ENCODE peak calls at places on chromosomes 6 and 20, in five cellular contexts. Q, Z, C, V and E are unnamed samples.

GRCh38 chr20:31833130-31833930 is 12.1 kb downstream of the FOXS1 start:
- DNase-seq in Z (peak), Q (peak), V (peak), C (peak), E (peak)

GRCh38 chr6:149140137-149140909 is 177.2 kb upstream of the TAB2 start:
- DNase-seq in Z (no peak), C (no peak), Q (no peak), V (peak), E (no peak)

GRCh38 chr6:104486003-104486402 is 373.7 kb downstream of the HACE1 start:
- DNase-seq in V (no peak), C (no peak), Z (no peak), Q (peak), E (no peak)

GRCh38 chr6:159978291-159979135 is 9.6 kb downstream of the IGF2R start:
- DNase-seq in Z (no peak), Q (no peak), C (no peak), V (no peak), E (no peak)

GRCh38 chr6:149990672-149991402 is 27.1 kb downstream of the ULBP1 start:
- DNase-seq in Z (no peak), V (no peak), Q (peak), C (no peak), E (no peak)

GRCh38 chr6:157036245-157036681 is 259.1 kb downstream of the ARID1B start:
- DNase-seq in C (no peak), V (peak), Q (no peak), Z (no peak), E (no peak)

GRCh38 chr6:76448109-76448508 is 375.6 kb upstream of the IMPG1 start:
- DNase-seq in Z (no peak), Q (no peak), V (no peak), C (no peak), E (no peak)

GRCh38 chr6:21987501-21987957 is 309.3 kb downstream of the PRL start:
- DNase-seq in Z (peak), V (peak), C (peak), Q (peak), E (peak)

GRCh38 chr6:139126255-139126654 is 8.6 kb upstream of the HECA start:
- DNase-seq in C (no peak), V (no peak), Q (no peak), Z (no peak), E (no peak)

GRCh38 chr6:73653571-73654424 is at the start of gene SLC17A5:
- DNase-seq in Z (peak), C (peak), Q (peak), V (peak), E (peak)

GRCh38 chr6:31007694-31008093 is 2.6 kb upstream of the MUC22 start:
- DNase-seq in Q (no peak), Z (no peak), C (no peak), V (no peak), E (no peak)

GRCh38 chr6:25332671-25333071 is 53.5 kb downstream of the CARMIL1 start:
- DNase-seq in Q (no peak), V (no peak), C (no peak), Z (no peak), E (no peak)

GRCh38 chr6:127221201-127221600 is 45.5 kb upstream of the RNF146 start:
- DNase-seq in V (no peak), Z (no peak), Q (no peak), C (no peak), E (no peak)

GRCh38 chr20:48841861-48842529 is 14.2 kb upstream of the PREX1 start:
- DNase-seq in Z (no peak), Q (no peak), C (no peak), V (peak), E (no peak)

GRCh38 chr6:169940554-169941290 is 189.3 kb downstream of the ERMARD start:
- DNase-seq in Z (no peak), Q (peak), V (no peak), C (no peak), E (no peak)

GRCh38 chr6:98054453-98054852 is 771.4 kb upstream of the MMS22L start:
- DNase-seq in Z (no peak), V (no peak), Q (no peak), C (no peak), E (peak)

GRCh38 chr6:25942561-25943147 is 12.2 kb upstream of the SLC17A2 start:
- DNase-seq in V (peak), Q (peak), Z (peak), C (peak), E (peak)

GRCh38 chr6:37576336-37576737 is 76.6 kb upstream of the CCDC167 start:
- DNase-seq in Z (peak), V (peak), Q (no peak), C (no peak), E (no peak)

GRCh38 chr6:96184798-96185197 is 169.0 kb downstream of the FUT9 start:
- DNase-seq in Z (no peak), V (no peak), C (no peak), Q (no peak), E (no peak)

GRCh38 chr6:134447883-134448387 is 130.0 kb upstream of the SGK1 start:
- DNase-seq in C (no peak), V (no peak), Z (no peak), Q (no peak), E (no peak)

GRCh38 chr20:54291339-54292060 is 83.6 kb downstream of the PFDN4 start:
- DNase-seq in C (no peak), Z (no peak), Q (no peak), V (no peak), E (no peak)

GRCh38 chr20:16970751-16971150 is 222.6 kb downstream of the OTOR start:
- DNase-seq in V (no peak), Z (no peak), Q (no peak), C (no peak), E (no peak)

GRCh38 chr6:161273356-161273751 is 507 bp downstream of the AGPAT4 start:
- DNase-seq in C (no peak), Q (peak), Z (peak), V (no peak), E (no peak)

GRCh38 chr6:47407295-47408281 is 70.0 kb upstream of the CD2AP start:
- DNase-seq in V (no peak), Z (no peak), C (no peak), Q (no peak), E (no peak)

GRCh38 chr6:134410531-134410930 is 92.6 kb upstream of the SGK1 start:
- DNase-seq in C (no peak), Q (no peak), V (no peak), Z (no peak), E (no peak)

GRCh38 chr6:105825210-105825609 is 260.9 kb upstream of the PRDM1 start:
- DNase-seq in C (no peak), V (no peak), Z (no peak), Q (no peak), E (no peak)
- TF ChIP-seq JUND in C (no peak), V (no peak), Z (no peak), Q (no peak), E (no peak)

DNA sequence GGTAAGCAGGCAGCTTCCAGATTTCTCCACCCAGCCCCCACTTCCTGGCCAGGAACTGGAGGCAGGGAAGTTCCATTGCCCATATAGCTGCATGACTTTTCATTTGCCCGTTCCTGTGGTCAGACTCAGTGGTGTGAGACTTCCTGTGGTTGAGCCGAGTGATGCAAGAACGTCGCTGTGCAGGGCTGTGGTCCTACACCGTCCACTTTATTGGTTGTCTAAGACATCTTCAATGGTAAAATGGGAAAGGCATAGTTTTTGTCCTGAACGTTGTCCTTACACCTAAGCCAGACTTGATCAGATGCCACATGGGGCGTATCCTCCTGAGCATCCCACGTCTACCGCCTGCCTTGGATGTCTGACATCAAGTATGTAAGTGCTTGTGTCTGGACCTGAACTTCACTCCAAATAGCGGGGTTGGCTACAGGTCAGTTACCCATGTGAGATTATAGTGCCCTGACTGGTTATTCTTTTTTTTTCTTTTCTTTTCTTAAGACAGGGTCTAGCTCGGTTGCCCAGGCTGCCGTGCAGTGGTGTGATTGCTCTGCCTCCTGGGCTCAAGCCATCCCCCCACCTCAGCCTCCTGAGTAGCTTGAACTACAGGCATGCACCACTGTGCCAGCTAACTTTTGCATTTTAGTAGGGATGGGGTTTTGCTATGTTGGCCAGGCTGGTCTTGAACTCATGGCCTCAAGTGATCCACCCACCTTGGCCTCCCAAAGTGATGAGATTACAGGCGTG is 25.9 kb upstream of the GTSF1L start:
- DNase-seq in V (no peak), Z (no peak), Q (no peak), C (no peak), E (no peak)
- TF ChIP-seq JUND in V (no peak), Z (no peak), Q (no peak), C (no peak), E (no peak)

GRCh38 chr6:84002226-84002625 is 31.3 kb upstream of the MRAP2 start:
- DNase-seq in C (no peak), V (no peak), Q (no peak), Z (no peak), E (no peak)
- TF ChIP-seq JUND in C (no peak), V (no peak), Q (no peak), Z (no peak), E (no peak)

GRCh38 chr6:43698584-43699349 is 11.2 kb upstream of the MRPS18A start:
- DNase-seq in Q (no peak), V (no peak), Z (no peak), C (no peak), E (no peak)
- TF ChIP-seq JUND in Q (no peak), V (no peak), Z (no peak), C (no peak), E (no peak)

GRCh38 chr20:62323146-62323979 is 20.6 kb downstream of the ADRM1 start:
- DNase-seq in Q (no peak), C (no peak), V (no peak), Z (no peak), E (no peak)

GRCh38 chr20:62325172-62325905 is 22.5 kb downstream of the ADRM1 start:
- DNase-seq in Q (no peak), V (no peak), Z (no peak), C (no peak), E (no peak)

GRCh38 chr20:62322428-62323073 is 19.8 kb downstream of the ADRM1 start:
- DNase-seq in V (no peak), Q (no peak), C (no peak), Z (no peak), E (no peak)

GRCh38 chr20:62321978-62322377 is 19.2 kb downstream of the ADRM1 start:
- DNase-seq in C (no peak), Q (no peak), Z (no peak), V (no peak), E (no peak)

DNA sequence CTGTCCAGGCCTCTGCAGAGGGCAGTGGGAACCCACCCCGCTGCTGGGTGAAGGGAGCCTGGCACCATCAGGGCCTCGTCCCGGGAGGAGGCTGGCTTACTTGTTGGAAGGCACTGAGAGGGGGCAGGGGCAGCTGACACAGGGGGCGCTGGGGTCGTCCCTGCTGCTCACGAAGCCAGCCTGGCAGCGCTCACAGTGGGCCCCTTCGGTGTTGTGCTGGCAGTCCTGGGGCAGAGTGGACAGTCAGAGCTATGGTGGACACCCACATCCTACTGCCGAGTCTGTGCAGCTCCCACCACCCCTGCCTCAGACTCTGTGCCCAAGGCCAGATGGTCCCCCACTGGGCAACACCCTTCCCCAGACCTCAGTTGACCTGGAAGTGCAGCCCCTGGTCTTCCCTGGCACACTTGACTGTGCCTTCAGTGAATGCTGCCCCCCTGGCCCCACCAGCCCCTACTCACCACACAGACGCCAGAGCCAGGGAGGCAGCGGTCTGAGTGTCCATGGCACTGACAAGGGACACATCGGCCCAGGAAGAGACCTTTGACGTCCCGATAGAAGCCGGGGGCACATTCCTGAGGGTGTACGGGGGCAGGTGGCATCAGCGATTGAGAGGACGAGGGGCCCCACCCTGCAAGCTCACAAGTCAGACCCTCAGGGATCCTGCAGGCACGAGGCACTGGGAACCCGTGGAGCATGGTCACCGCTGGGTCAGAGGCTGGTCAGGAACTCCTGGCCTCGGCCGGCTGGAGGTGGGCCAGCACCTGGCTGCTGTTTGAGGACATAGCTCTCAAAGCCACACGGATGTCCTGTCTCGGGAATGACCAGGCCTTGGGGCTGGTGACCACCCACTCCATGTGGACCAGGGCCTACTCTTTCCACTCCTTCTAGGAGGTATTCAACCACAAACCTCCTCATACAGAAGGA is 21.4 kb downstream of the ADRM1 start:
- DNase-seq in Z (no peak), Q (no peak), V (no peak), C (no peak), E (no peak)
- TF ChIP-seq JUND in Z (no peak), Q (no peak), V (no peak), C (no peak), E (no peak)

GRCh38 chr6:111926731-111927302 is 53.6 kb upstream of the FYN start:
- DNase-seq in Z (no peak), C (no peak), Q (no peak), V (no peak), E (no peak)

GRCh38 chr6:111921108-111921507 is 47.9 kb upstream of the FYN start:
- DNase-seq in Z (no peak), Q (no peak), C (no peak), V (no peak), E (no peak)

GRCh38 chr6:111922454-111923297 is 49.4 kb upstream of the FYN start:
- DNase-seq in C (no peak), Z (no peak), Q (no peak), V (no peak), E (no peak)

GRCh38 chr6:111928139-111928538 is 54.9 kb upstream of the FYN start:
- DNase-seq in V (no peak), C (no peak), Q (no peak), Z (no peak), E (no peak)

GRCh38 chr6:111925296-111925695 is 52.0 kb upstream of the FYN start:
- DNase-seq in V (no peak), Z (no peak), Q (no peak), C (no peak), E (no peak)
- TF ChIP-seq JUND in V (no peak), Z (no peak), Q (no peak), C (no peak), E (no peak)

GRCh38 chr20:36121981-36122930 is 32.3 kb upstream of the EPB41L1 start:
- DNase-seq in C (no peak), Z (peak), Q (no peak), V (no peak), E (peak)
- TF ChIP-seq JUND in C (no peak), Z (no peak), Q (no peak), V (no peak), E (no peak)

DNA sequence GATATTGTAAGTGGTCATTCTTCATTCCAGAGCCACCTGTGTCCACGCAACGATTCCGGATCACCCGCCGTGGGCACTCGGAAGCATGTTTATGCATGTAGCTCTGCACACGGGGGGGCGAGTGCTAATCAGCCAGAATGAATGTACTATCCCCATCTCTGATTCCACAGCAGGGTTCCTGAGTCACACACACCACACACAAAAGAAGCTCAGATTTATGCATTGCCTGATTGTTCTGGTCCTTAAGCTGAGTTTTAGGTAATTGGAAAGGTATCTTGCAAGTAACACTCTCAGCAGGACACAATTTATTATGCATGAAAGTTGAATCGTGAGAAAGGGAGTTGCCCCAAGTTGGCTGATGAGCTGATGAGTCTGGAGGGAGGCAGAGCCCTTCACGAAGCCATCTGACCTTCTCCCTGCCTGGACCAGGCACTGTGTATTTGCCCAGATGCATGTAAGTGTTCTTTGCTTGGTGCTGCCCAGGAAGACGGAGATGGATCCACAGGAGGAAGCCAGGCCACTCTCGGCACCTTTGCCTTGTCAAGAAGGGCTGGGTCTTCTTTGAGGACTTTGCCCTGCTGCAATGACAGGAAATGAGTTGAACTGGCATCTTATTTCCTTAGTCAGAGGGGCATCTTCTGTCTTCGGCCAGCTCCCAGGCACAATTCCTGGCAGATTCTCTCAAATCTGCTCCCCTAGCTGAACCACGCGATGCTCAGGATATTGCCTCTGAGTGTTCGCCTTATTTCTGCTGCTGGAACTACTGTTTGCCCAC is 141.1 kb downstream of the SYNDIG1 start:
- DNase-seq in C (no peak), V (no peak), Q (no peak), Z (no peak), E (peak)
- TF ChIP-seq JUND in C (no peak), V (no peak), Q (no peak), Z (no peak), E (no peak)